ENCODE peak calls at places on chromosomes 13 and 19, in four cellular contexts. One of them, this sample, is unnamed. For H3K9me3, the result is how much of the 10 kb centered on the place peaks cover.

GRCh38 chr19:11693505-11694499 is 44.9 kb downstream of the ZNF823 start:
- DNase-seq in endodermal cell: peak
- DNase-seq in pancreas: no peak
- DNase-seq in adrenal gland: no peak
- DNase-seq in this sample: no peak

GRCh38 chr13:52599853-52600603 is 42.2 kb upstream of the HNRNPA1L2 start:
- DNase-seq in pancreas: peak
- DNase-seq in endodermal cell: peak
- DNase-seq in adrenal gland: no peak
- DNase-seq in this sample: no peak

GRCh38 chr13:37360556-37360955 is 238.0 kb downstream of the POSTN start:
- DNase-seq in adrenal gland: no peak
- DNase-seq in pancreas: no peak
- DNase-seq in endodermal cell: no peak
- DNase-seq in this sample: no peak

GRCh38 chr19:47065242-47065641 is 16.8 kb upstream of the TMEM160 start:
- DNase-seq in pancreas: peak
- DNase-seq in endodermal cell: peak
- DNase-seq in adrenal gland: no peak
- DNase-seq in this sample: no peak

GRCh38 chr19:8224394-8225145 is 15.4 kb downstream of the CERS4 start:
- DNase-seq in pancreas: no peak
- DNase-seq in adrenal gland: no peak
- DNase-seq in endodermal cell: no peak
- DNase-seq in this sample: no peak

GRCh38 chr13:39415003-39415402 is 188.0 kb downstream of the LHFPL6 start:
- DNase-seq in pancreas: no peak
- DNase-seq in adrenal gland: no peak
- DNase-seq in endodermal cell: no peak
- DNase-seq in this sample: no peak

GRCh38 chr13:33188093-33188882 is 97.3 kb downstream of the STARD13 start:
- DNase-seq in pancreas: no peak
- DNase-seq in adrenal gland: no peak
- DNase-seq in endodermal cell: no peak
- DNase-seq in this sample: no peak

GRCh38 chr19:49873149-49873521 is 4.0 kb downstream of the AKT1S1 start:
- DNase-seq in pancreas: no peak
- DNase-seq in endodermal cell: no peak
- DNase-seq in adrenal gland: no peak
- DNase-seq in this sample: no peak

DNA sequence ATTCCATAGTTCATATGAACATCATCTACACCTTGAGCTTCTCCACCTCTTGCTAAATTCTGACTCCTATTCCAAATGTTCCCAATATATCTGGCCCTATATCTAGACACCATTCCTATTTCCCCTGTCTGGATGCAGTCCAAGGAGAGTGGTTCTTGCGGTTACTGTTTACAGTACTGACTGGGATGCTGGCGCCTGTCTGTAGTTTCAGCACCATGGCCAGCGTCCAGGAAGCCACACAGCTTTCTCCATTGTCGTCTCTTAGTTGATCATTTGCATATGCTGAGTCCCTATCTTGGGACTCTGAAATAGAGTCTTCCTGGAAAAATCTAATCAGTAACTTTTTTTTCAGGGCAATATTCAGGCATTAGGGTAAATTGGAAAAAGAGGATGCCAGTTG is 14.9 kb downstream of the LAIR2 start:
- DNase-seq in adrenal gland: peak
- DNase-seq in endodermal cell: peak
- DNase-seq in pancreas: peak
- DNase-seq in this sample: peak
- H3K9me3 ChIP-seq in adrenal gland: under half
- H3K9me3 ChIP-seq in endodermal cell: half or more
- H3K9me3 ChIP-seq in pancreas: under half
- H3K9me3 ChIP-seq in this sample: under half

GRCh38 chr19:15529774-15530372 is 21.5 kb downstream of the CYP4F22 start:
- DNase-seq in pancreas: no peak
- DNase-seq in adrenal gland: no peak
- DNase-seq in endodermal cell: no peak
- DNase-seq in this sample: no peak
- H3K9me3 ChIP-seq in pancreas: under half
- H3K9me3 ChIP-seq in adrenal gland: under half
- H3K9me3 ChIP-seq in endodermal cell: half or more
- H3K9me3 ChIP-seq in this sample: under half

GRCh38 chr13:19152403-19152802 is 29.2 kb downstream of the TUBA3C start:
- DNase-seq in adrenal gland: no peak
- DNase-seq in pancreas: no peak
- DNase-seq in endodermal cell: no peak
- DNase-seq in this sample: no peak
- H3K9me3 ChIP-seq in adrenal gland: under half
- H3K9me3 ChIP-seq in pancreas: under half
- H3K9me3 ChIP-seq in endodermal cell: half or more
- H3K9me3 ChIP-seq in this sample: under half

GRCh38 chr19:54156490-54156889 is 3.0 kb downstream of the LENG1 start:
- DNase-seq in adrenal gland: no peak
- DNase-seq in endodermal cell: no peak
- DNase-seq in pancreas: no peak
- DNase-seq in this sample: no peak

GRCh38 chr19:54152878-54153524 is 6.5 kb downstream of the LENG1 start:
- DNase-seq in adrenal gland: no peak
- DNase-seq in endodermal cell: no peak
- DNase-seq in pancreas: no peak
- DNase-seq in this sample: no peak

GRCh38 chr19:54153731-54154326 is 5.7 kb downstream of the LENG1 start:
- DNase-seq in pancreas: no peak
- DNase-seq in adrenal gland: no peak
- DNase-seq in endodermal cell: no peak
- DNase-seq in this sample: no peak

GRCh38 chr19:54155694-54156093 is 3.8 kb downstream of the LENG1 start:
- DNase-seq in pancreas: no peak
- DNase-seq in endodermal cell: peak
- DNase-seq in adrenal gland: no peak
- DNase-seq in this sample: no peak

DNA sequence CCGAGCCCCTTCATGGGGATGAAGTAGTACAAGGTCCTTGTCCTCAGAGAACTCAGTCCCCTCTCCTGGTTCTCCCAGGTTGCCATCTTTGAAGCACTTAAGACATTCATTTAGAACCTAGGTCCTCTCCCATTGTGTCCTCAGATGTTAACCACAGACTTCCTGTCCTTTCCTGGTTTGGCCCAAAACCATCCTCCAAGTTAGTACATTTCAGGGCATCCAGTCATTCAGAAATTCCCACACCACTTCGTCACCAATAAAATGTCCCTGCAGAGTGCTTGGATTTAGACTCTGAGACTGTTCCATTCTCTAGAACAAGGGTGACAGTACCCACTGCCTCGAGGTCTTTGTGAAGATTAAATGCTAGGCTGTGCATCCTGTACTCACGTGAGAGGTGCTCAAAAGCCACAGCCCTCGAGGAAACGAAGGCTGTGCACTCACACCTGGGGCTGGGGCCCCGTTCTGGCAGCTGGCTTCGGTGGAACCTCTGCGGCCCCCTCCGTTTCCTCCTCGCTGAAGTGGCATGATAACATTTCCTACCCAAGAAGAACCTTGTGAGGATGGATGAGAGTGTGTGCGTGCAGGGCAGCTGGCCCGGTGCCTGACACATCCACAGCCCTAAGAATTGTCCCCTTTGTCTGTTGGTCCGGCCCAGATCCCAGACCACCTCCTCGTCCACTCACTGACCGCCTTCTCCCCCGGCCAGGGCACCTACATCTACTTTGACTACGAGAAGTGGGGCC is 4.7 kb downstream of the LENG1 start:
- DNase-seq in adrenal gland: no peak
- DNase-seq in pancreas: no peak
- DNase-seq in endodermal cell: no peak
- DNase-seq in this sample: peak
- H3K9me3 ChIP-seq in adrenal gland: under half
- H3K9me3 ChIP-seq in pancreas: under half
- H3K9me3 ChIP-seq in endodermal cell: under half
- H3K9me3 ChIP-seq in this sample: under half

DNA sequence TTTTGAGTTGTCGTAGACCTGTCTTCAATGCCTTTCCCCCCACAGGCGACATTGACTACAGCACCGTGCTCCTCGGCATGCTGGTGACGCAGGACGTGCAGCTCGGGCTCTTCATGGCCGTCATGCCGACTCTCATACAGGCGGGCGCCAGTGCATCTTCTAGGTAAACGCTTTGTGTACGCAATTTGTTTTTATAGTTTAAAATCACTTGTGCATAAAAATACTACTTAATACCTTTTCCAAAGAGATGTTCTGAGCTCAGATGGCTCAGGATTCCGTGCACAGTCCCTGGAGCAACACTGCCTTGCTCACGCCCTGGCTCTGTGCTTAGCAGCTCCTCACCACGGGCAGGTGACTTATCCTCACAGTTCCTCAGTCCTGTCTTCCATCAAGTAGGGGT is 30.1 kb upstream of the DCUN1D2 start:
- DNase-seq in pancreas: no peak
- DNase-seq in adrenal gland: no peak
- DNase-seq in endodermal cell: no peak
- DNase-seq in this sample: no peak
- H3K9me3 ChIP-seq in pancreas: under half
- H3K9me3 ChIP-seq in adrenal gland: under half
- H3K9me3 ChIP-seq in endodermal cell: under half
- H3K9me3 ChIP-seq in this sample: under half

GRCh38 chr13:35714588-35714987 is 238.1 kb upstream of the MAB21L1 start:
- DNase-seq in pancreas: no peak
- DNase-seq in endodermal cell: peak
- DNase-seq in adrenal gland: no peak
- DNase-seq in this sample: no peak

GRCh38 chr13:35712907-35713685 is 236.6 kb upstream of the MAB21L1 start:
- DNase-seq in adrenal gland: no peak
- DNase-seq in pancreas: no peak
- DNase-seq in endodermal cell: peak
- DNase-seq in this sample: no peak

GRCh38 chr13:35716186-35716585 is 239.7 kb upstream of the MAB21L1 start:
- DNase-seq in pancreas: no peak
- DNase-seq in adrenal gland: no peak
- DNase-seq in endodermal cell: no peak
- DNase-seq in this sample: no peak

GRCh38 chr13:35714096-35714495 is 237.6 kb upstream of the MAB21L1 start:
- DNase-seq in endodermal cell: no peak
- DNase-seq in adrenal gland: no peak
- DNase-seq in pancreas: no peak
- DNase-seq in this sample: no peak

GRCh38 chr13:35711909-35712308 is 235.4 kb upstream of the MAB21L1 start:
- DNase-seq in adrenal gland: no peak
- DNase-seq in pancreas: no peak
- DNase-seq in endodermal cell: peak
- DNase-seq in this sample: no peak
- H3K9me3 ChIP-seq in adrenal gland: under half
- H3K9me3 ChIP-seq in pancreas: under half
- H3K9me3 ChIP-seq in endodermal cell: under half
- H3K9me3 ChIP-seq in this sample: under half

DNA sequence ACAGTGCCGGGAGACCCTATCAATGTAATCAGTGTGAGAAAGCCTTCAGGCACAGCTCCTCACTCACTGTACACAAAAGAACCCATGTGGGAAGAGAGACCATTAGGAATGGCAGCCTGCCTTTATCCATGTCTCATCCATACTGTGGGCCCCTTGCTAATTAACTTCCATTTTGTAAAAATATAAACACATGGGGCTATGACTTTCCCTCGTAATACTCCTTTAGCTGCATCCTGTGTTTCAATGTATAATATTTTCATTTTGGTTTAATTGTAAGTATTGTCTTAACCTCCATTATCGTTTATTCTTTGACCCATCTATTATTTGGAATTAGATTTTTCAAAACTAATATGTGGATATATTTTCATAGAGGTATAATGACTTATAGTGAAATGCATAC is 29.3 kb downstream of the ZNF333 start:
- DNase-seq in adrenal gland: no peak
- DNase-seq in endodermal cell: no peak
- DNase-seq in pancreas: no peak
- DNase-seq in this sample: no peak
- H3K9me3 ChIP-seq in adrenal gland: half or more
- H3K9me3 ChIP-seq in endodermal cell: half or more
- H3K9me3 ChIP-seq in pancreas: under half
- H3K9me3 ChIP-seq in this sample: under half

GRCh38 chr19:53389591-53390377 is 5.2 kb upstream of the ZNF765 start:
- DNase-seq in adrenal gland: no peak
- DNase-seq in endodermal cell: peak
- DNase-seq in pancreas: peak
- DNase-seq in this sample: no peak

GRCh38 chr19:53394522-53394973 is 401 bp upstream of the ZNF765 start:
- DNase-seq in adrenal gland: peak
- DNase-seq in pancreas: peak
- DNase-seq in endodermal cell: peak
- DNase-seq in this sample: no peak

DNA sequence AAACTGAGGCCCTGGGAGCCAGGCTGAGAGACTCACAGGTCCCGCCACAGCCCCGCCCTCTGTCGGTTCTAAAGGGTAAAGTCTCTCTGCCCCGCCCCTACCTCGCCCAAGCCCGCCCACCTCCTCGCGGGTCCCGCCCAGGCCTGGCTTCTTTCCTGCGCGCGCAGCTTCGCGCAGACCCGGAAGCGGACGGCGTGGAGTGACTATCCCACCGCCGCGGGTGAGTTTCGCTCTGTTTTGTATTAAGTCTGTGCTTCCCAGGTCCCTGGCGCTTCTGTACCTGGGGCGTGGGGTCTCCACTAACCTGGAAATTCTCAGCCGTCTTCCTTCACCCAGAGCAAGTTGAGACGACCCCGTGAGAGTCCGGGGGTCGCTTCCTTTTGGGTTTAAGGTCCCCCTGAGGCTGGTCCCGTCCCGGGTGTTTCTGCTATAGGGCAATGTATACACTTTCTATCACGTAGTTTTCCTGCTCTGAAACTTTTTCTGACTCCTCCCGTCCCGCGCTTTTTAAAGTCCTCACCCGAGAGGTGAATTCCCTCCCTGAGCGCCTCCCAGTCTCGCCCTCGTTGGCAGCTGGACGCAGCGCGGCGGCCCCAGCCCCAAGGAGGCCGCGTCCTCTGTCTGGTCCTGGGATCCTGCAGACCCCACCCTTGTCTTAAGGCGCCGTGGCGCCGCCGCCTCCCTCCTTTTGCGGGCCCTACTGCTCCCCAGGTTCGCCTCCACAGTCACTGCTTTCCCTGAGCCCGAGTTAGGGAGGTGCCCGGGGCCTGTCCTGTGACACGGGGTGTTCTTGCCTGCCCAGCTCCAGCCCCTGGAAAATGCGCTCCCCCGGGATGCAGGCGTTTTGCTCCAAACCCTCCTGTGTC is at the start of gene ZNF765:
- DNase-seq in endodermal cell: peak
- DNase-seq in pancreas: peak
- DNase-seq in adrenal gland: peak
- DNase-seq in this sample: peak
- H3K9me3 ChIP-seq in endodermal cell: under half
- H3K9me3 ChIP-seq in pancreas: under half
- H3K9me3 ChIP-seq in adrenal gland: under half
- H3K9me3 ChIP-seq in this sample: under half

This sample was measured in naive thymus-derived CD4-positive, alpha-beta T cell.